ENCODE peak calls at places on chromosomes 6 and 20, in four cellular contexts. P, K, O and B are unnamed samples.
A peak's percentile ranks its signal among the peaks of the same experiment; 100 is the strongest.

GRCh38 chr6:138651491-138651890 is 122.1 kb upstream of the CCDC28A start:
- DNase-seq in K (no peak), O (no peak), P (no peak), B (no peak)

GRCh38 chr6:31952140-31952805 is 6.4 kb downstream of the CFB start:
- DNase-seq in O (peak; percentile 66), K (peak; percentile 51), P (peak; percentile 79), B (peak; percentile 56)

GRCh38 chr20:14498809-14499208 is 161.4 kb upstream of the FLRT3 start:
- DNase-seq in K (peak; percentile 29), O (no peak), P (no peak), B (no peak)

GRCh38 chr6:130810307-130811030 is 16.7 kb upstream of the SMLR1 start:
- DNase-seq in O (no peak), K (no peak), P (no peak), B (no peak)

GRCh38 chr6:75524322-75524972 is 30.8 kb upstream of the FILIP1 start:
- DNase-seq in P (no peak), K (no peak), O (peak; percentile 88), B (no peak)

GRCh38 chr20:57801581-57801980 is 91.8 kb upstream of the PMEPA1 start:
- DNase-seq in K (no peak), P (no peak), O (no peak), B (no peak)

GRCh38 chr20:17610566-17611289 is 40.9 kb downstream of the DSTN start:
- DNase-seq in K (peak; percentile 28), P (peak; percentile 50), O (no peak), B (no peak)

GRCh38 chr6:148746363-148747144 is at the start of gene UST:
- DNase-seq in O (peak; percentile 74), P (peak; percentile 90), K (peak; percentile 95), B (peak; percentile 88)

GRCh38 chr6:36906539-36906938 is 20.8 kb downstream of the C6orf89 start:
- DNase-seq in K (no peak), P (no peak), O (peak; percentile 45), B (no peak)

GRCh38 chr6:20497200-20497820 is 36.9 kb upstream of the CDKAL1 start:
- DNase-seq in P (no peak), K (no peak), O (no peak), B (no peak)

GRCh38 chr6:170522565-170523183 is 30.4 kb downstream of the PSMB1 start:
- DNase-seq in K (peak; percentile 71), O (peak; percentile 9), P (no peak), B (no peak)

GRCh38 chr20:25139061-25139705 is 56.3 kb upstream of the ENTPD6 start:
- DNase-seq in O (peak; percentile 73), P (no peak), K (no peak), B (no peak)

GRCh38 chr6:32785781-32786533 is 22.6 kb upstream of the HLA-DQB2 start:
- DNase-seq in P (no peak), K (peak; percentile 52), O (peak; percentile 75), B (peak; percentile 22)

GRCh38 chr6:157034433-157035230 is 257.5 kb downstream of the ARID1B start:
- DNase-seq in O (peak; percentile 53), K (no peak), P (no peak), B (no peak)

GRCh38 chr6:142207265-142207877 is 60.3 kb downstream of the VTA1 start:
- DNase-seq in O (peak; percentile 69), P (peak; percentile 52), K (peak; percentile 72), B (no peak)

GRCh38 chr6:31690231-31691077 is 9.6 kb upstream of the LY6G5C start:
- DNase-seq in P (no peak), K (no peak), O (no peak), B (no peak)

GRCh38 chr20:57397004-57397692 is 6.0 kb downstream of the RBM38 start:
- DNase-seq in O (no peak), K (no peak), P (peak; percentile 50), B (no peak)

GRCh38 chr20:23399568-23400241 is 21.6 kb downstream of the NAPB start:
- DNase-seq in P (no peak), O (peak; percentile 15), K (no peak), B (no peak)

GRCh38 chr6:41723178-41723935 is 12.1 kb downstream of the TFEB start:
- DNase-seq in O (peak; percentile 47), K (peak; percentile 53), P (peak; percentile 92), B (peak; percentile 58)

GRCh38 chr6:57162008-57162407 is 10.1 kb upstream of the BAG2 start:
- DNase-seq in O (no peak), K (no peak), P (no peak), B (no peak)

GRCh38 chr6:134903448-134903847 is 46.5 kb downstream of the ALDH8A1 start:
- DNase-seq in P (no peak), O (no peak), K (no peak), B (no peak)

GRCh38 chr6:168968801-168969200 is 284.8 kb downstream of the THBS2 start:
- DNase-seq in O (no peak), P (no peak), K (no peak), B (no peak)

GRCh38 chr6:68967549-68968300 is 332.6 kb downstream of the ADGRB3 start:
- DNase-seq in P (peak; percentile 42), O (peak; percentile 59), K (peak; percentile 61), B (peak; percentile 18)

GRCh38 chr6:25263602-25264001 is 15.6 kb upstream of the CARMIL1 start:
- DNase-seq in P (no peak), K (no peak), O (peak; percentile 83), B (no peak)

GRCh38 chr6:142507065-142507464 is 205.3 kb downstream of the ADGRG6 start:
- DNase-seq in P (no peak), K (no peak), O (no peak), B (no peak)

GRCh38 chr6:41704656-41705328 is 30.6 kb downstream of the TFEB start:
- DNase-seq in O (peak; percentile 27), P (peak; percentile 14), K (no peak), B (no peak)

GRCh38 chr20:38893485-38894090 is 32.6 kb upstream of the FAM83D start:
- DNase-seq in O (peak; percentile 75), K (peak; percentile 88), P (peak; percentile 76), B (peak; percentile 53)

GRCh38 chr20:63549679-63550282 is 2.2 kb upstream of the SRMS start:
- DNase-seq in K (no peak), O (no peak), P (no peak), B (no peak)
- H3K27me3 ChIP-seq in K (no peaks in the 10 kb centered on the region), O (no peaks in the 10 kb centered on the region), P (peaks cover 31% of the 10 kb centered on the region), B (no peaks in the 10 kb centered on the region)

GRCh38 chr6:163585932-163586437 is 171.5 kb downstream of the QKI start:
- DNase-seq in K (no peak), P (peak; percentile 86), O (peak; percentile 74), B (no peak)
- H3K4me1 ChIP-seq in K (no peaks in the 10 kb centered on the region), P (peaks cover 39% of the 10 kb centered on the region), O (peaks cover 23% of the 10 kb centered on the region), B (no peaks in the 10 kb centered on the region)

DNA sequence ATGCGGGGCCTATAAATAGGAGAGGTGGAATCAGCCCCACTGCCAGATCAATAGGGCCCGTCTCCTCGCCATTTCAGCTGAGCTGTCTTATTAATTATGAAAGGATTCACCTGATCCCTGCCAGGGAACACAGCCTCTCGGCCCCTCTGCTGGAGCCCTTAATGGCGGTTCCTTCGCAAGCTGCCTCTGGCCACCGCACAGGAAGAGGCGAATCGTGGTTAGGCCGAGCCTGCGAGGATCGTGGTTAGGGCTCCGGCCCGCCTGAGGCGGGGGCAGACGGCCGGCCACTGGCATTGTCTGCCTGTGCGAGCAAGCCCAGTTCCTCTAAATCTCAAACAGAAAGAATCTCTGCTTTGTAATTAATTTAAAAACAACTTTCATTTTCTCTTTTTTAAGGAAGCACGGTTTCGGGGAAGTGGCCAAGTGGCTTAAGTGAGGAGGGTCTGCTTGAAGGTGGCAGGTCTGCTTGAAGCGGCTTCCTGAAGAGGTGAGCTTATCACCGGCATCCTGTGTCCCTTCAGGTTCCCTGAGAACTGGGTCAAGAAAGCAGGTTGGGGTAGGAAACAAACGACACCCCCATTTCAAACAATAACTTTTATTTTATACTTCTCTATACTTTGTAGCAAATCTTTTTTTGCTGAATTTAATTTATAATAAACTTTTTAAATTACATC is 9.2 kb downstream of the NRN1 start:
- DNase-seq in K (peak; percentile 71), O (no peak), P (peak; percentile 56), B (no peak)
- H3K27me3 ChIP-seq in K (peaks cover 94% of the 10 kb centered on the region), O (peaks cover 5% of the 10 kb centered on the region), P (peaks cover 59% of the 10 kb centered on the region), B (peaks cover 25% of the 10 kb centered on the region)

GRCh38 chr6:52133326-52133725 is 45.9 kb upstream of the PKHD1 start:
- DNase-seq in K (no peak), P (no peak), O (no peak), B (no peak)

GRCh38 chr6:52130440-52130839 is 43.0 kb upstream of the PKHD1 start:
- DNase-seq in O (no peak), K (no peak), P (no peak), B (no peak)

GRCh38 chr6:52136055-52136454 is 48.6 kb upstream of the PKHD1 start:
- DNase-seq in P (no peak), K (no peak), O (no peak), B (no peak)

GRCh38 chr6:52135217-52135616 is 47.8 kb upstream of the PKHD1 start:
- DNase-seq in P (no peak), O (no peak), K (no peak), B (no peak)

GRCh38 chr6:52132326-52132725 is 44.9 kb upstream of the PKHD1 start:
- DNase-seq in K (no peak), O (no peak), P (no peak), B (no peak)
- H3K4me1 ChIP-seq in K (peaks cover 4% of the 10 kb centered on the region), O (no peaks in the 10 kb centered on the region), P (peaks cover 11% of the 10 kb centered on the region), B (no peaks in the 10 kb centered on the region)